ENCODE peak calls at places on chromosomes 11 and 22, in six cellular contexts. One of them, this sample, is unnamed.

GRCh38 chr22:24089951-24090350 is 78.8 kb downstream of the CABIN1 start:
- DNase-seq in mucosa of descending colon: no peak
- DNase-seq in cardiac muscle cell: no peak
- DNase-seq in nephron progenitor cell: no peak
- DNase-seq in GM12865: no peak
- DNase-seq in BJ: no peak
- DNase-seq in this sample: no peak

GRCh38 chr11:20421902-20422301 is 34.4 kb downstream of the PRMT3 start:
- DNase-seq in BJ: no peak
- DNase-seq in cardiac muscle cell: no peak
- DNase-seq in mucosa of descending colon: no peak
- DNase-seq in GM12865: no peak
- DNase-seq in nephron progenitor cell: no peak
- DNase-seq in this sample: no peak

GRCh38 chr22:37674951-37675929 is at the start of gene LGALS1:
- DNase-seq in BJ: peak
- DNase-seq in mucosa of descending colon: peak
- DNase-seq in GM12865: peak
- DNase-seq in cardiac muscle cell: peak
- DNase-seq in nephron progenitor cell: peak
- DNase-seq in this sample: peak

GRCh38 chr11:66739983-66740382 is 11.0 kb upstream of the SPTBN2 start:
- DNase-seq in mucosa of descending colon: no peak
- DNase-seq in cardiac muscle cell: no peak
- DNase-seq in nephron progenitor cell: no peak
- DNase-seq in BJ: peak
- DNase-seq in GM12865: no peak
- DNase-seq in this sample: peak

GRCh38 chr22:34761111-34761510 is 304.8 kb upstream of the ISX start:
- DNase-seq in mucosa of descending colon: no peak
- DNase-seq in GM12865: no peak
- DNase-seq in cardiac muscle cell: no peak
- DNase-seq in nephron progenitor cell: no peak
- DNase-seq in BJ: no peak
- DNase-seq in this sample: peak

GRCh38 chr11:78535027-78535426 is 39.6 kb downstream of the NARS2 start:
- DNase-seq in nephron progenitor cell: no peak
- DNase-seq in GM12865: peak
- DNase-seq in mucosa of descending colon: no peak
- DNase-seq in cardiac muscle cell: no peak
- DNase-seq in BJ: no peak
- DNase-seq in this sample: no peak

GRCh38 chr11:113664069-113664980 is 41.8 kb downstream of the TMPRSS5 start:
- DNase-seq in BJ: peak
- DNase-seq in GM12865: no peak
- DNase-seq in nephron progenitor cell: no peak
- DNase-seq in cardiac muscle cell: no peak
- DNase-seq in mucosa of descending colon: no peak
- DNase-seq in this sample: peak

GRCh38 chr11:77421041-77421723 is 52.7 kb downstream of the PAK1 start:
- DNase-seq in cardiac muscle cell: no peak
- DNase-seq in mucosa of descending colon: no peak
- DNase-seq in BJ: no peak
- DNase-seq in nephron progenitor cell: no peak
- DNase-seq in GM12865: no peak
- DNase-seq in this sample: no peak

GRCh38 chr22:27602390-27602789 is 199.2 kb downstream of the MN1 start:
- DNase-seq in BJ: no peak
- DNase-seq in GM12865: no peak
- DNase-seq in mucosa of descending colon: no peak
- DNase-seq in cardiac muscle cell: no peak
- DNase-seq in nephron progenitor cell: no peak
- DNase-seq in this sample: no peak

GRCh38 chr11:91373497-91373896 is 851.1 kb upstream of the FAT3 start:
- DNase-seq in BJ: no peak
- DNase-seq in cardiac muscle cell: no peak
- DNase-seq in mucosa of descending colon: no peak
- DNase-seq in nephron progenitor cell: no peak
- DNase-seq in GM12865: no peak
- DNase-seq in this sample: no peak

GRCh38 chr11:66258473-66258893 is 10.0 kb upstream of the RAB1B start:
- DNase-seq in BJ: no peak
- DNase-seq in nephron progenitor cell: no peak
- DNase-seq in mucosa of descending colon: no peak
- DNase-seq in cardiac muscle cell: no peak
- DNase-seq in GM12865: no peak
- DNase-seq in this sample: no peak

GRCh38 chr11:126561327-126561893 is 205.9 kb downstream of the ST3GAL4 start:
- DNase-seq in GM12865: peak
- DNase-seq in nephron progenitor cell: peak
- DNase-seq in mucosa of descending colon: no peak
- DNase-seq in cardiac muscle cell: peak
- DNase-seq in BJ: no peak
- DNase-seq in this sample: no peak

GRCh38 chr11:115674176-115674575 is 170.0 kb upstream of the CADM1 start:
- DNase-seq in cardiac muscle cell: no peak
- DNase-seq in BJ: no peak
- DNase-seq in nephron progenitor cell: no peak
- DNase-seq in mucosa of descending colon: no peak
- DNase-seq in GM12865: no peak
- DNase-seq in this sample: no peak

GRCh38 chr22:24423519-24424000 is 3.8 kb upstream of the ADORA2A start:
- DNase-seq in BJ: no peak
- DNase-seq in mucosa of descending colon: peak
- DNase-seq in nephron progenitor cell: peak
- DNase-seq in cardiac muscle cell: peak
- DNase-seq in GM12865: peak
- DNase-seq in this sample: no peak

GRCh38 chr11:2912498-2912897 is 16.7 kb downstream of the PHLDA2 start:
- DNase-seq in mucosa of descending colon: peak
- DNase-seq in GM12865: no peak
- DNase-seq in BJ: no peak
- DNase-seq in nephron progenitor cell: no peak
- DNase-seq in cardiac muscle cell: no peak
- DNase-seq in this sample: peak

GRCh38 chr11:13384837-13385417 is 78.1 kb downstream of the BTBD10 start:
- DNase-seq in nephron progenitor cell: peak
- DNase-seq in cardiac muscle cell: peak
- DNase-seq in mucosa of descending colon: no peak
- DNase-seq in BJ: no peak
- DNase-seq in GM12865: peak
- DNase-seq in this sample: no peak

GRCh38 chr11:121895919-121896318 is 220.1 kb downstream of the BLID start:
- DNase-seq in GM12865: no peak
- DNase-seq in mucosa of descending colon: no peak
- DNase-seq in nephron progenitor cell: no peak
- DNase-seq in cardiac muscle cell: no peak
- DNase-seq in BJ: peak
- DNase-seq in this sample: peak

GRCh38 chr11:10307022-10307410 is 2.1 kb downstream of the ADM start:
- DNase-seq in nephron progenitor cell: no peak
- DNase-seq in mucosa of descending colon: no peak
- DNase-seq in cardiac muscle cell: no peak
- DNase-seq in BJ: no peak
- DNase-seq in GM12865: no peak
- DNase-seq in this sample: no peak

DNA sequence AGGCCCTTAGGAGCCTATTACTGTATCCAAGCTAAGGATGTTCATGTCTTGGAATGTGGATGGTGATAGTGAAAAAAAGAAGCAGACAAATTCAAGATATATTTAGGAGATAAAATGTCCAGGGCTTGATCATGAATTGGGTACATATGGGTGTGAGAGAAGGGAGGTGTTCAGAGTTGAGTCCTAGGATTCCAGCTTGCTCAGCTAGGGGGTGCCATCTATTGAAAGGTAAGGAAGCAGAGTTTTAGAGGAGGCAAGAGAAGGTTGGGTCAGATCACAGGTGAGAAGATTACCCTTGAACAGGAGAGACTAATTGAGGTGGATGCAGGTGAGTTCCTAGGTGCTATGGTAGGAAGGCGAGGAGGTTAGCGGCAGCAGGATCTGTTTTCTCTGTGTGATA is 60.5 kb downstream of the GRAMD1B start:
- DNase-seq in nephron progenitor cell: no peak
- DNase-seq in cardiac muscle cell: no peak
- DNase-seq in mucosa of descending colon: no peak
- DNase-seq in BJ: no peak
- DNase-seq in GM12865: no peak
- DNase-seq in this sample: no peak
- TF ChIP-seq CTCF in nephron progenitor cell: no peak
- TF ChIP-seq CTCF in cardiac muscle cell: no peak
- TF ChIP-seq CTCF in mucosa of descending colon: no peak
- TF ChIP-seq CTCF in BJ: no peak
- TF ChIP-seq CTCF in GM12865: no peak
- TF ChIP-seq CTCF in this sample: peak

GRCh38 chr11:68947151-68947550 is 33.6 kb downstream of the MRGPRD start:
- DNase-seq in BJ: no peak
- DNase-seq in nephron progenitor cell: no peak
- DNase-seq in cardiac muscle cell: no peak
- DNase-seq in GM12865: no peak
- DNase-seq in mucosa of descending colon: no peak
- DNase-seq in this sample: no peak

GRCh38 chr11:68948948-68949347 is 31.8 kb downstream of the MRGPRD start:
- DNase-seq in GM12865: no peak
- DNase-seq in cardiac muscle cell: no peak
- DNase-seq in mucosa of descending colon: no peak
- DNase-seq in BJ: no peak
- DNase-seq in nephron progenitor cell: no peak
- DNase-seq in this sample: no peak

GRCh38 chr11:68948496-68948895 is 32.3 kb downstream of the MRGPRD start:
- DNase-seq in mucosa of descending colon: no peak
- DNase-seq in nephron progenitor cell: no peak
- DNase-seq in GM12865: no peak
- DNase-seq in BJ: no peak
- DNase-seq in cardiac muscle cell: no peak
- DNase-seq in this sample: no peak

GRCh38 chr11:68950776-68951175 is 30.0 kb downstream of the MRGPRD start:
- DNase-seq in nephron progenitor cell: no peak
- DNase-seq in GM12865: no peak
- DNase-seq in BJ: no peak
- DNase-seq in mucosa of descending colon: no peak
- DNase-seq in cardiac muscle cell: no peak
- DNase-seq in this sample: no peak

GRCh38 chr11:68950268-68950667 is 30.5 kb downstream of the MRGPRD start:
- DNase-seq in BJ: no peak
- DNase-seq in cardiac muscle cell: peak
- DNase-seq in nephron progenitor cell: no peak
- DNase-seq in mucosa of descending colon: no peak
- DNase-seq in GM12865: peak
- DNase-seq in this sample: no peak
- TF ChIP-seq CTCF in BJ: peak
- TF ChIP-seq CTCF in cardiac muscle cell: peak
- TF ChIP-seq CTCF in nephron progenitor cell: peak
- TF ChIP-seq CTCF in mucosa of descending colon: no peak
- TF ChIP-seq CTCF in GM12865: peak
- TF ChIP-seq CTCF in this sample: peak

GRCh38 chr11:21514298-21514697 is 678.6 kb upstream of the ANO5 start:
- DNase-seq in BJ: no peak
- DNase-seq in cardiac muscle cell: peak
- DNase-seq in mucosa of descending colon: no peak
- DNase-seq in nephron progenitor cell: peak
- DNase-seq in GM12865: peak
- DNase-seq in this sample: peak
- TF ChIP-seq CTCF in BJ: no peak
- TF ChIP-seq CTCF in cardiac muscle cell: no peak
- TF ChIP-seq CTCF in mucosa of descending colon: no peak
- TF ChIP-seq CTCF in nephron progenitor cell: peak
- TF ChIP-seq CTCF in GM12865: peak
- TF ChIP-seq CTCF in this sample: peak

DNA sequence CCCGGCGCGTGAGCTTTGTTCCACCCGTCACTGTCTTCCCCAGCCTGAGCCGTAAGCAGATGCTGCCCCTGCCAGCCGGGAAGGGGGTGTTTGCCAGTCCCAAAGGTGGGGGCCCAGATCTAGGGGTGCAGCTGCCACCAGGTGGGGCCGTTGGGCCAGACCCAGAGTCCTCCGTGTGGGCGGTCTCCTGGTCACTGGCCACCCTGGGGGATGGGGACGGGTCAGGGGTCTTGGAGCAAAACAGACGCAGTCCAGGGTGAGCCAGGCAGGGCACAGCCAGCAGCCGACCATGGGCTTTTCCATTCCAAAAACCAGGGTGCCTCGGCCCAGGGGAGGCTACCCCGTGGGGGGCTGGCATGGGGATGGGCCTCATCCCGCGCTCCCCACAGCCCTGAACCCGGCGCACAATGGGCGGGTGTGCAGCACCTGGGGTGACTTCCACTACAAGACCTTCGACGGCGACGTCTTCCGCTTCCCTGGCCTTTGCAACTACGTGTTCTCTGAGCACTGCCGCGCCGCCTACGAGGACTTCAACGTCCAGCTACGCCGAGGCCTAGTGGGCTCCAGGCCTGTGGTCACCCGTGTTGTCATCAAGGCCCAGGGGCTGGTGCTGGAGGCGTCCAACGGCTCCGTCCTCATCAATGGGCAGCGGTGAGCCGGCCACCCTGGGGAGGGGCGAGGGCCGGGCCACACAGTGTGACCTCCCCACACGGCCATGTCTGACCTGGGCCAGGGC is 3.5 kb downstream of the MUC5B start:
- DNase-seq in mucosa of descending colon: peak
- DNase-seq in cardiac muscle cell: no peak
- DNase-seq in nephron progenitor cell: peak
- DNase-seq in GM12865: no peak
- DNase-seq in BJ: no peak
- DNase-seq in this sample: no peak
- TF ChIP-seq CTCF in mucosa of descending colon: no peak
- TF ChIP-seq CTCF in cardiac muscle cell: no peak
- TF ChIP-seq CTCF in nephron progenitor cell: no peak
- TF ChIP-seq CTCF in GM12865: peak
- TF ChIP-seq CTCF in BJ: no peak
- TF ChIP-seq CTCF in this sample: no peak